ENCODE peak calls at places on chromosomes 4 and X, in five cellular contexts. P, J, K, X and U are unnamed samples.

GRCh38 chrX:13750204-13750603 is 15.7 kb downstream of the OFD1 start:
- DNase-seq in J (no peak), X (no peak), K (no peak), P (no peak), U (no peak)

GRCh38 chr4:98341309-98341708 is 80.1 kb downstream of the RAP1GDS1 start:
- DNase-seq in P (no peak), J (no peak), X (no peak), K (no peak), U (no peak)

GRCh38 chrX:154780968-154781367 is 18.3 kb downstream of the DKC1 start:
- DNase-seq in K (no peak), J (no peak), X (no peak), P (no peak), U (no peak)

GRCh38 chr4:174222266-174222872 is 61.1 kb downstream of the FBXO8 start:
- DNase-seq in J (no peak), P (no peak), X (no peak), K (no peak), U (no peak)

GRCh38 chr4:80305466-80305865 is 30.1 kb upstream of the CFAP299 start:
- DNase-seq in X (no peak), P (no peak), K (no peak), J (no peak), U (no peak)

GRCh38 chrX:150219374-150220185 is 143.5 kb upstream of the MAMLD1 start:
- DNase-seq in J (no peak), P (no peak), K (no peak), X (no peak), U (no peak)

GRCh38 chr4:185794637-185795036 is 17.4 kb downstream of the SORBS2 start:
- DNase-seq in J (no peak), P (no peak), K (no peak), X (no peak), U (no peak)

GRCh38 chrX:155242300-155242699 is 22.0 kb downstream of the RAB39B start:
- DNase-seq in P (no peak), J (no peak), X (no peak), K (no peak), U (no peak)

GRCh38 chr4:142404191-142404611 is 441.9 kb downstream of the INPP4B start:
- DNase-seq in P (no peak), X (no peak), J (no peak), K (no peak), U (peak; percentile 41)

GRCh38 chrX:150352114-150352513 is 11.0 kb upstream of the MAMLD1 start:
- DNase-seq in P (no peak), X (no peak), K (no peak), J (no peak), U (no peak)

GRCh38 chr4:121876070-121876469 is 5.8 kb upstream of the BBS7 start:
- DNase-seq in K (no peak), J (no peak), X (no peak), P (no peak), U (no peak)

GRCh38 chr4:40995850-40996249 is 218.5 kb downstream of the APBB2 start:
- DNase-seq in K (no peak), P (no peak), X (no peak), J (no peak), U (no peak)
- H3K4me1 ChIP-seq in K (no peaks in the 10 kb centered on the region), P (no peaks in the 10 kb centered on the region), X (no peaks in the 10 kb centered on the region), J (no peaks in the 10 kb centered on the region), U (no peaks in the 10 kb centered on the region)

DNA sequence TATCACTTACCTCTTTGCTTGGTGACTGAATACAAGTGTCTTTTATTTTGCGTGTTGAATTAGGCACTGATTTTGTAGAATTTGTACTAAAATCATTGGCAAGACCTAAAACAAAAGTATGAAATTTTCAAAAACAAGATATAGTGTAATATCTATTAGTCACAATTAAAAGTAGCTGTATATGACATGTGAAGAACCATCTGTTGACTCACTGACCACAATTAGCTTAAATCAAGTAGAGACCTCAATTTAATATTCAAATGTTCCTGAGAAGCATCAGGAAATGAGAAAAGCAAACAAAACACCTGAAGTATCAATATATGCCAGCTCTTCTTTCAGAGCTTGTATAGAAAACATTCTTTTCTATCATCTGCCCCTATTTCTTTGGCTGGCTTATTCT is 5.5 kb downstream of the CENPC start:
- DNase-seq in X (no peak), K (no peak), J (no peak), P (no peak), U (no peak)
- H3K36me3 ChIP-seq in X (no peaks in the 10 kb centered on the region), K (peaks cover 67% of the 10 kb centered on the region), J (no peaks in the 10 kb centered on the region), P (peaks cover 16% of the 10 kb centered on the region), U (peaks cover 47% of the 10 kb centered on the region)

GRCh38 chrX:120316587-120317283 is 5.5 kb upstream of the TMEM255A start:
- DNase-seq in K (no peak), J (no peak), P (no peak), X (no peak), U (no peak)
- TF ChIP-seq POLR2A in K (no peak), J (no peak), P (no peak), X (no peak), U (no peak)

DNA sequence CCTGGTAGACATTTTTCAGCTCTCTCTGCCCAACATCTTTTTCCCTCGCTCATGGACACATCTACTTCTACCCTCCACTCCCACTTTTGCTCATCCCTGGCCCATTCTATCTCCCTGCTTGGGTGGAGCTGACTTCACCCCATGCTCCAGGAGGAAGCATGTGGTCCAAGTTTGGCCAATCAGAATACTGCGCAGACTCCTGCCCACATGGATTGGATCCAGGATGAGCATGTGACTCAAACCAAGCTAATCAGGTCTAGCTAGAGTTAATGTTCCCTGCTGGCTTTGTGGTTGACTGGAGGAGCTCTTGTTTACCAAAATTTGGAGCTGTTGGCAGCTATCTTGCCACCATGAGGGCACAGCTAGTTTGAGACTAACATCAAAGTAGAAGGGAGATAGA is 22.7 kb downstream of the SMIM20 start:
- DNase-seq in P (no peak), J (no peak), K (no peak), X (no peak), U (no peak)
- H3K4me1 ChIP-seq in P (no peaks in the 10 kb centered on the region), J (peaks cover 6% of the 10 kb centered on the region), K (no peaks in the 10 kb centered on the region), X (peaks cover 3% of the 10 kb centered on the region), U (no peaks in the 10 kb centered on the region)

GRCh38 chr4:5827108-5828004 is 65.5 kb downstream of the CRMP1 start:
- DNase-seq in P (no peak), K (no peak), X (no peak), J (no peak), U (no peak)

GRCh38 chr4:5828005-5828391 is 64.9 kb downstream of the CRMP1 start:
- DNase-seq in P (no peak), K (no peak), X (no peak), J (no peak), U (no peak)

GRCh38 chr4:5824635-5825034 is 68.3 kb downstream of the CRMP1 start:
- DNase-seq in X (no peak), K (no peak), P (no peak), J (no peak), U (no peak)

GRCh38 chr4:5825642-5826041 is 67.2 kb downstream of the CRMP1 start:
- DNase-seq in J (no peak), X (no peak), P (no peak), K (no peak), U (no peak)

DNA sequence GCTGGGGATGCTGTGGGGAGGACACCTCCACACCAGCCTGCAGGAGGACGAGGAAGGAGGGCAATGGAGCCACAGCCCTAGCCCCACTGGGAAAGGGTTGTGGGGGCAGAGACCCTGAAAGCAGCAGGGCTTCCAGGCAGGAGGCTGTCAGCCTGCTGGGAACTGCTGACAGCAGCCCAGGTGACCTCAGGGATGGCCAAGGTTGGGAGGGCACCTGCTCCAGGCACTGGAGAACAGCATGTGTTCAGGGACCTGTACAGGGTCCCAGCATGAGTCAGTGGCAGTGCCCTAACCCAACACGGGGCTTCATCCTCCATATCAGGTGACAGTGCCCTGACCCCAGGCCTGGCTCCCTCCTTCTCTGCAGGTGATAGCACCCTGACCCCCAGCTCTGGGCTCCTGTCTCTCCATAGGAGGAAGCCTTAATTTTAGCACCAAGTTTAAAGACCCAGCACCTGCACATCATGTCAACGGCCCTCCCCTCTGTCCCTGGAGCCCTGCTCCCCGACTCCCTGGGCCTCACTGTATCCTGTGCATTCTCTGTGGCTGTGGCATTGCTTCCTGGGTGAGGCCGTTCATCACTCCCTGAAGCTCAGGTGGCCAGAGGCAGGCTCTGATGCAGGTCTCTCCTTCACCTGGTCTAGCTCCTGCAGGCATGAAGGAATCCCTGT is 66.3 kb downstream of the CRMP1 start:
- DNase-seq in K (no peak), J (no peak), P (no peak), X (no peak), U (no peak)
- H3K36me3 ChIP-seq in K (peaks cover 1% of the 10 kb centered on the region), J (no peaks in the 10 kb centered on the region), P (no peaks in the 10 kb centered on the region), X (no peaks in the 10 kb centered on the region), U (no peaks in the 10 kb centered on the region)

GRCh38 chr4:184312126-184312525 is 94.5 kb upstream of the ENPP6 start:
- DNase-seq in J (peak; percentile 0), K (no peak), X (no peak), P (no peak), U (no peak)
- TF ChIP-seq POLR2A in J (no peak), K (no peak), X (no peak), P (no peak), U (no peak)

DNA sequence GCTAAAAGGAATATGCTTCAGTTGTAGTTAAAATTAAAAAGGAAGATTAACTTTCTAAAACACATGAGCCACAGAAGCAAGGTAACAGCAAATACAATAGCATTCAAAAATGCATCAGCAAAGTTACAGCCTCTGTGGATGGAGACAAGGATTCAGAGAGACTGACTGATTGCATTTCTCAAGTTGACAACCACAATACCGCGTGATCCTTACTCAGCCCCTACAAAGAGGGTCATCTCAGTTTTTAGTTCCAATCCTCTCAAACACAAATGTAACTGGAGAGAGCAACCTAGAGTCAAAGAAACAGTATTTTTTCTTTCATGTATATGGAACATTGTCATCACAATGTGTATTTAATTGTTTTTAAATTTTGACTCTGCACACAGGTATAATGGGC is 14.2 kb upstream of the C1QTNF7 start:
- DNase-seq in P (no peak), J (no peak), K (no peak), X (no peak), U (no peak)
- H3K4me1 ChIP-seq in P (no peaks in the 10 kb centered on the region), J (peaks cover 17% of the 10 kb centered on the region), K (no peaks in the 10 kb centered on the region), X (peaks cover 31% of the 10 kb centered on the region), U (peaks cover 3% of the 10 kb centered on the region)

GRCh38 chr4:82457266-82457665 is 26.9 kb downstream of the ENOPH1 start:
- DNase-seq in K (no peak), J (no peak), X (no peak), P (no peak), U (no peak)

GRCh38 chr4:82461710-82462109 is 31.3 kb downstream of the ENOPH1 start:
- DNase-seq in P (no peak), K (no peak), X (no peak), J (no peak), U (no peak)

GRCh38 chr4:82462415-82462831 is 32.0 kb downstream of the ENOPH1 start:
- DNase-seq in K (peak; percentile 90), J (peak; percentile 100), X (peak; percentile 90), P (peak; percentile 95), U (peak; percentile 96)

GRCh38 chr4:82463221-82463620 is 32.8 kb downstream of the ENOPH1 start:
- DNase-seq in X (no peak), J (no peak), K (no peak), P (no peak), U (no peak)

DNA sequence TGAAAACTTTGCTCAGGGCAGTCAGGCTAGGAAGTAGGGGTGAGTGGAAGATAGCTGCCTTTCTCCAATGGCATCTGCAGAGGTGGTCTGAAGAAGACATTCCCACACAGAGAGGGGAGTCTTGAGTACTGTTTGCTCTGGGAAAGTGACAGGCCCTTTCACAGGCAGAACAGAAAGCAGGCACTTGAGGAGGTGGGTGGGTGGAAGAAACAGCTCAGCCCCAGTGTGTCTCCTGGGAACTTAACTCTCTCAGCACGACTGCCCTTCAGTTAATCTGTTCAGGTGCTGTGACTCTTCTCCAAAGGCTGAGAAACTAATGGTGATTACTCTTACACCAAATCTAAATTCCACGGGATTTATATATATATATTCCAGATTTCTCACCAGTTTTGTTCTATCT is 28.3 kb downstream of the ENOPH1 start:
- DNase-seq in J (no peak), X (no peak), K (no peak), P (no peak), U (no peak)
- H3K36me3 ChIP-seq in J (no peaks in the 10 kb centered on the region), X (no peaks in the 10 kb centered on the region), K (peaks cover 63% of the 10 kb centered on the region), P (peaks cover 14% of the 10 kb centered on the region), U (peaks cover 26% of the 10 kb centered on the region)